ENCODE peak calls at places on chromosome 2, in four cellular contexts. C, A, B and J are unnamed samples.

GRCh38 chr2:88077076-88077475 is 9.5 kb downstream of the SMYD1 start:
- DNase-seq in C (no peak), A (no peak), B (no peak), J (no peak)

GRCh38 chr2:24818721-24819167 is 25.5 kb downstream of the CENPO start:
- DNase-seq in C (no peak), A (no peak), B (no peak), J (no peak)

GRCh38 chr2:69945447-69945846 is 16.0 kb downstream of the ASPRV1 start:
- DNase-seq in C (no peak), A (peak), B (no peak), J (no peak)

GRCh38 chr2:239125726-239126675 is 274.8 kb downstream of the HDAC4 start:
- DNase-seq in C (no peak), A (no peak), B (no peak), J (no peak)

GRCh38 chr2:241073166-241074064 is 28.7 kb downstream of the MTERF4 start:
- DNase-seq in C (no peak), A (no peak), B (no peak), J (no peak)

GRCh38 chr2:101204400-101205095 is 48.1 kb upstream of the CNOT11 start:
- DNase-seq in C (no peak), A (peak), B (no peak), J (no peak)

GRCh38 chr2:48589170-48589767 is 28.4 kb upstream of the GTF2A1L start:
- DNase-seq in C (no peak), A (peak), B (no peak), J (no peak)

GRCh38 chr2:84481702-84482101 is 22.6 kb upstream of the SUCLG1 start:
- DNase-seq in C (no peak), A (peak), B (peak), J (no peak)

GRCh38 chr2:32748158-32748557 is 120.3 kb downstream of the TTC27 start:
- DNase-seq in C (no peak), A (no peak), B (no peak), J (no peak)

GRCh38 chr2:185069107-185069506 is 470.8 kb downstream of the ZNF804A start:
- DNase-seq in C (no peak), A (no peak), B (no peak), J (no peak)

GRCh38 chr2:21005111-21005699 is 38.7 kb downstream of the APOB start:
- DNase-seq in C (no peak), A (no peak), B (no peak), J (no peak)

GRCh38 chr2:141676139-141676538 is 454.7 kb downstream of the LRP1B start:
- DNase-seq in C (no peak), A (no peak), B (no peak), J (no peak)

GRCh38 chr2:164840930-164841718 is 499 bp downstream of the COBLL1 start:
- DNase-seq in C (no peak), A (peak), B (peak), J (peak)

GRCh38 chr2:44802409-44803099 is 138.9 kb upstream of the SIX3 start:
- DNase-seq in C (no peak), A (peak), B (no peak), J (no peak)

GRCh38 chr2:96142217-96143113 is 2.8 kb downstream of the DUSP2 start:
- DNase-seq in C (peak), A (peak), B (no peak), J (no peak)

GRCh38 chr2:100242416-100242815 is 79.9 kb downstream of the LONRF2 start:
- DNase-seq in C (no peak), A (no peak), B (no peak), J (no peak)

GRCh38 chr2:201985740-201986735 is 47.6 kb upstream of the FZD7 start:
- DNase-seq in C (no peak), A (peak), B (no peak), J (no peak)

GRCh38 chr2:236794074-236794473 is 224.4 kb downstream of the ACKR3 start:
- DNase-seq in C (no peak), A (no peak), B (no peak), J (no peak)

GRCh38 chr2:230749111-230749510 is 36.5 kb downstream of the CAB39 start:
- DNase-seq in C (no peak), A (no peak), B (no peak), J (no peak)

GRCh38 chr2:212940816-212941215 is 210.6 kb downstream of the IKZF2 start:
- DNase-seq in C (no peak), A (peak), B (no peak), J (peak)

GRCh38 chr2:233092446-233093438 is 32.6 kb downstream of the INPP5D start:
- DNase-seq in C (no peak), A (no peak), B (no peak), J (no peak)

GRCh38 chr2:121333231-121333630 is 48.2 kb upstream of the TFCP2L1 start:
- DNase-seq in C (no peak), A (no peak), B (no peak), J (no peak)

GRCh38 chr2:84880645-84881521 is at the start of gene TRABD2A:
- DNase-seq in C (peak), A (no peak), B (no peak), J (no peak)

GRCh38 chr2:45845058-45845457 is 193.6 kb downstream of the PRKCE start:
- DNase-seq in C (no peak), A (no peak), B (no peak), J (no peak)

GRCh38 chr2:234788841-234789240 is 163.0 kb upstream of the SH3BP4 start:
- DNase-seq in C (no peak), A (no peak), B (no peak), J (no peak)

GRCh38 chr2:235963853-235964577 is 204.2 kb downstream of the GBX2 start:
- DNase-seq in C (no peak), A (no peak), B (no peak), J (no peak)